ENCODE peak calls at places on chromosome 22, in ten cellular contexts. One of them, this sample, is unnamed.

GRCh38 chr22:23305922-23306374 is 125.6 kb downstream of the BCR start:
- DNase-seq in stomach: peak; percentile 72
- DNase-seq in SK-N-SH: peak; percentile 75
- DNase-seq in A549: no peak
- DNase-seq in suprapubic skin: peak; percentile 78
- DNase-seq in transverse colon: peak; percentile 33
- DNase-seq in sigmoid colon: peak; percentile 90
- DNase-seq in tibial nerve: peak; percentile 64
- DNase-seq in GM12878: no peak
- DNase-seq in K562: no peak
- DNase-seq in this sample: peak; percentile 78

GRCh38 chr22:46848227-46848626 is 85.8 kb downstream of the TBC1D22A start:
- DNase-seq in tibial nerve: no peak
- DNase-seq in suprapubic skin: no peak
- DNase-seq in sigmoid colon: no peak
- DNase-seq in SK-N-SH: no peak
- DNase-seq in A549: no peak
- DNase-seq in stomach: no peak
- DNase-seq in GM12878: no peak
- DNase-seq in transverse colon: no peak
- DNase-seq in K562: no peak
- DNase-seq in this sample: no peak

GRCh38 chr22:31446767-31447166 is 42.9 kb downstream of the EIF4ENIF1 start:
- DNase-seq in transverse colon: no peak
- DNase-seq in stomach: no peak
- DNase-seq in tibial nerve: no peak
- DNase-seq in SK-N-SH: no peak
- DNase-seq in GM12878: no peak
- DNase-seq in K562: no peak
- DNase-seq in A549: no peak
- DNase-seq in sigmoid colon: no peak
- DNase-seq in suprapubic skin: no peak
- DNase-seq in this sample: no peak

GRCh38 chr22:27507066-27507715 is 294.4 kb downstream of the MN1 start:
- DNase-seq in stomach: peak; percentile 31
- DNase-seq in SK-N-SH: no peak
- DNase-seq in tibial nerve: no peak
- DNase-seq in transverse colon: no peak
- DNase-seq in A549: no peak
- DNase-seq in sigmoid colon: no peak
- DNase-seq in suprapubic skin: no peak
- DNase-seq in GM12878: no peak
- DNase-seq in K562: no peak
- DNase-seq in this sample: no peak

GRCh38 chr22:46108564-46109473 is 41.5 kb upstream of the PPARA start:
- DNase-seq in stomach: peak; percentile 79
- DNase-seq in GM12878: no peak
- DNase-seq in sigmoid colon: peak; percentile 87
- DNase-seq in SK-N-SH: peak; percentile 75
- DNase-seq in transverse colon: peak; percentile 45
- DNase-seq in tibial nerve: no peak
- DNase-seq in suprapubic skin: no peak
- DNase-seq in A549: no peak
- DNase-seq in K562: peak; percentile 58
- DNase-seq in this sample: peak; percentile 60

GRCh38 chr22:47072642-47072967 is 310.2 kb downstream of the TBC1D22A start:
- DNase-seq in sigmoid colon: no peak
- DNase-seq in suprapubic skin: no peak
- DNase-seq in stomach: no peak
- DNase-seq in GM12878: no peak
- DNase-seq in transverse colon: no peak
- DNase-seq in A549: no peak
- DNase-seq in SK-N-SH: no peak
- DNase-seq in K562: no peak
- DNase-seq in tibial nerve: no peak
- DNase-seq in this sample: no peak

GRCh38 chr22:47307326-47307725 is 544.9 kb downstream of the TBC1D22A start:
- DNase-seq in stomach: no peak
- DNase-seq in GM12878: no peak
- DNase-seq in transverse colon: no peak
- DNase-seq in tibial nerve: no peak
- DNase-seq in A549: no peak
- DNase-seq in sigmoid colon: no peak
- DNase-seq in K562: peak; percentile 50
- DNase-seq in SK-N-SH: no peak
- DNase-seq in suprapubic skin: peak; percentile 29
- DNase-seq in this sample: no peak

GRCh38 chr22:27809226-27809625 is 7.7 kb upstream of the MN1 start:
- DNase-seq in GM12878: no peak
- DNase-seq in sigmoid colon: no peak
- DNase-seq in SK-N-SH: no peak
- DNase-seq in transverse colon: no peak
- DNase-seq in stomach: no peak
- DNase-seq in K562: peak; percentile 20
- DNase-seq in A549: no peak
- DNase-seq in suprapubic skin: no peak
- DNase-seq in tibial nerve: no peak
- DNase-seq in this sample: no peak

GRCh38 chr22:48639896-48640732 is 1187.6 kb downstream of the BRD1 start:
- DNase-seq in GM12878: no peak
- DNase-seq in K562: no peak
- DNase-seq in A549: no peak
- DNase-seq in stomach: no peak
- DNase-seq in transverse colon: no peak
- DNase-seq in tibial nerve: no peak
- DNase-seq in suprapubic skin: no peak
- DNase-seq in SK-N-SH: peak; percentile 56
- DNase-seq in sigmoid colon: no peak
- DNase-seq in this sample: no peak

GRCh38 chr22:28883917-28884753 is 763 bp downstream of the ZNRF3 start:
- DNase-seq in sigmoid colon: peak; percentile 77
- DNase-seq in stomach: peak; percentile 43
- DNase-seq in A549: peak; percentile 18
- DNase-seq in K562: peak; percentile 30
- DNase-seq in SK-N-SH: peak; percentile 74
- DNase-seq in GM12878: no peak
- DNase-seq in suprapubic skin: peak; percentile 72
- DNase-seq in tibial nerve: no peak
- DNase-seq in transverse colon: peak; percentile 42
- DNase-seq in this sample: peak; percentile 55

GRCh38 chr22:44256860-44257560 is 55.7 kb downstream of the SHISAL1 start:
- DNase-seq in suprapubic skin: peak; percentile 9
- DNase-seq in SK-N-SH: no peak
- DNase-seq in transverse colon: no peak
- DNase-seq in K562: no peak
- DNase-seq in tibial nerve: no peak
- DNase-seq in GM12878: no peak
- DNase-seq in A549: no peak
- DNase-seq in sigmoid colon: no peak
- DNase-seq in stomach: peak; percentile 2
- DNase-seq in this sample: no peak
- TF ChIP-seq EP300 in suprapubic skin: no peak
- TF ChIP-seq EP300 in SK-N-SH: no peak
- TF ChIP-seq EP300 in transverse colon: no peak
- TF ChIP-seq EP300 in K562: no peak
- TF ChIP-seq EP300 in tibial nerve: no peak
- TF ChIP-seq EP300 in GM12878: no peak
- TF ChIP-seq EP300 in A549: no peak
- TF ChIP-seq EP300 in sigmoid colon: no peak
- TF ChIP-seq EP300 in stomach: no peak
- TF ChIP-seq EP300 in this sample: no peak

GRCh38 chr22:50251472-50252054 is 498 bp upstream of the HDAC10 start:
- DNase-seq in A549: no peak
- DNase-seq in sigmoid colon: no peak
- DNase-seq in transverse colon: no peak
- DNase-seq in suprapubic skin: no peak
- DNase-seq in stomach: no peak
- DNase-seq in SK-N-SH: no peak
- DNase-seq in K562: no peak
- DNase-seq in tibial nerve: no peak
- DNase-seq in GM12878: no peak
- DNase-seq in this sample: no peak

GRCh38 chr22:50253941-50254340 is 2.9 kb upstream of the HDAC10 start:
- DNase-seq in stomach: no peak
- DNase-seq in suprapubic skin: no peak
- DNase-seq in A549: no peak
- DNase-seq in sigmoid colon: no peak
- DNase-seq in SK-N-SH: no peak
- DNase-seq in tibial nerve: no peak
- DNase-seq in GM12878: no peak
- DNase-seq in transverse colon: no peak
- DNase-seq in K562: no peak
- DNase-seq in this sample: no peak

GRCh38 chr22:50253046-50253580 is 2.0 kb upstream of the HDAC10 start:
- DNase-seq in K562: no peak
- DNase-seq in stomach: no peak
- DNase-seq in A549: no peak
- DNase-seq in sigmoid colon: no peak
- DNase-seq in suprapubic skin: no peak
- DNase-seq in GM12878: no peak
- DNase-seq in tibial nerve: no peak
- DNase-seq in SK-N-SH: no peak
- DNase-seq in transverse colon: no peak
- DNase-seq in this sample: peak; percentile 35

GRCh38 chr22:50250555-50251471 is at the start of gene HDAC10:
- DNase-seq in K562: peak; percentile 88
- DNase-seq in transverse colon: peak; percentile 91
- DNase-seq in sigmoid colon: peak; percentile 88
- DNase-seq in tibial nerve: no peak
- DNase-seq in GM12878: peak; percentile 40
- DNase-seq in suprapubic skin: no peak
- DNase-seq in stomach: peak; percentile 90
- DNase-seq in A549: no peak
- DNase-seq in SK-N-SH: peak; percentile 94
- DNase-seq in this sample: peak; percentile 75

DNA sequence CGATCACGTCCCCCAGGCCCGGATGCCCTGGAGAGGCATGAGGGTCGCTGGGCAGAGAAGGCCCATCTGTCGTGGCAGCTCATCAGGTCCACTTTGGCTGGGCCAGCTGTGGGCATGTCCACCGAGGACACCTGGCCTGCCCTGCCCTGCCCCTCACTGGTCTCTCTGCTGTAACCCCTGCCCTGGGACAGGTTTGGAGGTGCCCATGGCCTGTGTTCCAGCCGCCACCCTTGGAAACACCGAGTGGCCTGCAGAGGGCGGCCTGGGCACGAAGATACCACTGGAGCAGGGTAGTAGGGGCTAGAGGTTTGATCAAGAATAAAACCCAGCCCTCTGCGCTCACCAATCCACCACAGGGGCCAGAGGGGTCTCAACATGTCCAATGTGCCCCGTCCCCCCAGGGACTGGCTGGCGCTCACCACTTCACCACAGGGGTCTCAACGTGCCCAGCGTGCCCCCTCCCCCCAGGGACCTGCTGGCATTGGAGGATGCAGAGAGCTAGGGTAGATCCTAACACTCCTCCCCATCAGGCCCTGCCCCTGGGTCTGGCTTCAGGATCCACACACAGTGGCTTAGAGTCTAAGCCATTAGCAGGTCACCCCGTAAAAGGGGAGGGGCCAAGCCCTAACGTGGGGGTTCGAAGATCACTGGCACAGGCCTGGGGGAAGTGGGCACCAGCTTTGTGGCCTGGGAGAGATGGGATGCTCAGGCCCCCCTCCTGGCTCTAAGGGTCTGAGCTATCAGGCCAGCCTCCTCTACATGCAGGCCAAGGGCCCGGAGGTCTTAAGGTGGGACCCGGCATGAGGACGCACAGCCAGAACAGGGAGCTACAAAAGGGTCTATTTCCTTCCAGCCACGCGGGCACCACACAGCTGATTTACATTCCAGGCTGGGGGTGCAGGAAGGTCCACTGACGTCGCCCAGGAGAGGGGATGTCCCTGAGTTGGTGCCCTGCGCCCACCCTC is 1.3 kb upstream of the HDAC10 start:
- DNase-seq in tibial nerve: peak; percentile 63
- DNase-seq in stomach: peak; percentile 84
- DNase-seq in K562: no peak
- DNase-seq in GM12878: no peak
- DNase-seq in A549: no peak
- DNase-seq in sigmoid colon: peak; percentile 89
- DNase-seq in transverse colon: peak; percentile 84
- DNase-seq in suprapubic skin: no peak
- DNase-seq in SK-N-SH: peak; percentile 83
- DNase-seq in this sample: peak; percentile 83
- TF ChIP-seq EP300 in tibial nerve: no peak
- TF ChIP-seq EP300 in stomach: no peak
- TF ChIP-seq EP300 in K562: no peak
- TF ChIP-seq EP300 in GM12878: no peak
- TF ChIP-seq EP300 in A549: no peak
- TF ChIP-seq EP300 in sigmoid colon: no peak
- TF ChIP-seq EP300 in transverse colon: no peak
- TF ChIP-seq EP300 in suprapubic skin: no peak
- TF ChIP-seq EP300 in SK-N-SH: no peak
- TF ChIP-seq EP300 in this sample: no peak

GRCh38 chr22:30287626-30288413 is 1.5 kb downstream of the CASTOR1 start:
- DNase-seq in sigmoid colon: peak; percentile 96
- DNase-seq in A549: peak; percentile 76
- DNase-seq in tibial nerve: peak; percentile 78
- DNase-seq in stomach: peak; percentile 89
- DNase-seq in transverse colon: peak; percentile 90
- DNase-seq in SK-N-SH: peak; percentile 89
- DNase-seq in suprapubic skin: peak; percentile 92
- DNase-seq in K562: peak; percentile 80
- DNase-seq in GM12878: no peak
- DNase-seq in this sample: peak; percentile 87
- TF ChIP-seq EP300 in sigmoid colon: no peak
- TF ChIP-seq EP300 in A549: no peak
- TF ChIP-seq EP300 in tibial nerve: peak; percentile 86
- TF ChIP-seq EP300 in stomach: no peak
- TF ChIP-seq EP300 in transverse colon: no peak
- TF ChIP-seq EP300 in SK-N-SH: no peak
- TF ChIP-seq EP300 in suprapubic skin: no peak
- TF ChIP-seq EP300 in K562: no peak
- TF ChIP-seq EP300 in GM12878: no peak
- TF ChIP-seq EP300 in this sample: no peak

DNA sequence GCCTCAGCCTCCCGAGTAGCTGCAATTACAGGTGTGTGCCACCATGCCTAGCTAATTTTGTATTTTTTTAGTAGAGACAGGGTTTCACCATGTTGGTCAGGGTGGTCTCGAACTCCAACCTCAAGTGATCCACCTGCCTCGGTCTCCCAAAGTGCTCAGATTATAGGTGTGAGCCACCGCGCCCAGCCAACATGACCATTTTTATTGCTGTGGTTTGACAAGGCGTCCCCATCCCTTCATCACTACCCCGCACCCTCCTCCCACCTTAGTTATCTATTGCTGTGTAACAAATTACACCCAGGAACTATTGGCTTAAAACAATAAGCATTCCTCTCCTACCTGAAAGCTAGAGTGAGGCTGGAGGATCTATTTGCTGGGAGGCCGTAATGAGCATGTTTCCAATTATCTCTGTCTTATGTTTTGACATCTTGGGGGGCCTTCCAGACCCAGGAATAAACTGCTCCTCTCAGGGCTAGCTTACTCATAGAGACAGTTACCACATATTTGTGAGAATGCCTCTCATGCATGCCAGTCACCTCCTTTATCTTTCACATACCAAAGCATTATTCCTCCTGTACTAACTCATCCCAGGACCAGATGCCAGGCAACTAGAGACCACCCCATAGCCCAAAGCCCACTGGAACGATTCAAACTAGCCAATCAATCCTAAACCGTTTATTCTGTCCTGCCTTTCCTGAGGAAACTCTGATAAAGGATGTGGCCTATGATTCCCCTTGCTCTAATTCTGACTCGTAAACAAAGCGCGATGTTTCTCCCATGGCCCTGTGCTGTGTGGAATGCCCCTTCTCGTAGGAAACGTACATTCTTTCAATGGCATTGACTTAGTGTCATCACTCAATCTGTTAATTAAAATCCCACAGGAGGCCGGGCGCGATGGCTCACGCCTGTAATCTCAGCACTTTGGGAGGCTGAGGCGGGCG is 19.4 kb downstream of the SNU13 start:
- DNase-seq in transverse colon: no peak
- DNase-seq in A549: peak; percentile 24
- DNase-seq in tibial nerve: no peak
- DNase-seq in K562: no peak
- DNase-seq in SK-N-SH: no peak
- DNase-seq in sigmoid colon: no peak
- DNase-seq in stomach: no peak
- DNase-seq in GM12878: no peak
- DNase-seq in suprapubic skin: peak; percentile 58
- DNase-seq in this sample: no peak
- TF ChIP-seq EP300 in transverse colon: no peak
- TF ChIP-seq EP300 in A549: no peak
- TF ChIP-seq EP300 in tibial nerve: no peak
- TF ChIP-seq EP300 in K562: no peak
- TF ChIP-seq EP300 in SK-N-SH: no peak
- TF ChIP-seq EP300 in sigmoid colon: no peak
- TF ChIP-seq EP300 in stomach: no peak
- TF ChIP-seq EP300 in GM12878: no peak
- TF ChIP-seq EP300 in suprapubic skin: no peak
- TF ChIP-seq EP300 in this sample: no peak